ENCODE peak calls at places on chromosome 7, in eight cellular contexts. One of them, this sample, is unnamed.

GRCh38 chr7:158042156-158042880 is 545.3 kb downstream of the PTPRN2 start:
- DNase-seq in kidney epithelial cell: no peak
- DNase-seq in tibial artery: peak; percentile 39
- DNase-seq in mammary epithelial cell: no peak
- DNase-seq in body of pancreas: no peak
- DNase-seq in heart left ventricle: no peak
- DNase-seq in thoracic aorta: no peak
- DNase-seq in uterus: no peak
- DNase-seq in this sample: no peak

GRCh38 chr7:76262683-76263402 is 39.6 kb upstream of the HSPB1 start:
- DNase-seq in heart left ventricle: no peak
- DNase-seq in kidney epithelial cell: peak; percentile 10
- DNase-seq in mammary epithelial cell: peak; percentile 48
- DNase-seq in tibial artery: no peak
- DNase-seq in thoracic aorta: no peak
- DNase-seq in body of pancreas: peak; percentile 71
- DNase-seq in uterus: peak; percentile 36
- DNase-seq in this sample: no peak

GRCh38 chr7:131538791-131539179 is 17.6 kb downstream of the PODXL start:
- DNase-seq in body of pancreas: no peak
- DNase-seq in mammary epithelial cell: no peak
- DNase-seq in kidney epithelial cell: no peak
- DNase-seq in thoracic aorta: no peak
- DNase-seq in uterus: no peak
- DNase-seq in tibial artery: no peak
- DNase-seq in heart left ventricle: peak; percentile 62
- DNase-seq in this sample: no peak

GRCh38 chr7:43767311-43767710 is 8.8 kb downstream of the BLVRA start:
- DNase-seq in mammary epithelial cell: no peak
- DNase-seq in uterus: no peak
- DNase-seq in thoracic aorta: no peak
- DNase-seq in body of pancreas: no peak
- DNase-seq in heart left ventricle: no peak
- DNase-seq in kidney epithelial cell: no peak
- DNase-seq in tibial artery: no peak
- DNase-seq in this sample: no peak

GRCh38 chr7:36677769-36678435 is 46.4 kb downstream of the AOAH start:
- DNase-seq in kidney epithelial cell: no peak
- DNase-seq in uterus: no peak
- DNase-seq in thoracic aorta: no peak
- DNase-seq in mammary epithelial cell: no peak
- DNase-seq in tibial artery: no peak
- DNase-seq in body of pancreas: no peak
- DNase-seq in heart left ventricle: no peak
- DNase-seq in this sample: no peak

GRCh38 chr7:46853451-46853850 is 728.5 kb downstream of the TNS3 start:
- DNase-seq in tibial artery: no peak
- DNase-seq in uterus: no peak
- DNase-seq in mammary epithelial cell: no peak
- DNase-seq in kidney epithelial cell: no peak
- DNase-seq in thoracic aorta: no peak
- DNase-seq in body of pancreas: no peak
- DNase-seq in heart left ventricle: no peak
- DNase-seq in this sample: no peak

GRCh38 chr7:35185908-35186731 is 67.8 kb downstream of the TBX20 start:
- DNase-seq in kidney epithelial cell: peak; percentile 37
- DNase-seq in heart left ventricle: peak; percentile 70
- DNase-seq in thoracic aorta: no peak
- DNase-seq in tibial artery: peak; percentile 52
- DNase-seq in mammary epithelial cell: peak; percentile 10
- DNase-seq in body of pancreas: peak; percentile 22
- DNase-seq in uterus: no peak
- DNase-seq in this sample: peak; percentile 85

GRCh38 chr7:15457959-15458955 is 103.6 kb downstream of the AGMO start:
- DNase-seq in thoracic aorta: no peak
- DNase-seq in uterus: no peak
- DNase-seq in mammary epithelial cell: no peak
- DNase-seq in body of pancreas: no peak
- DNase-seq in tibial artery: no peak
- DNase-seq in heart left ventricle: no peak
- DNase-seq in kidney epithelial cell: no peak
- DNase-seq in this sample: no peak

GRCh38 chr7:115827305-115828045 is 203.1 kb downstream of the TFEC start:
- DNase-seq in tibial artery: no peak
- DNase-seq in heart left ventricle: no peak
- DNase-seq in mammary epithelial cell: no peak
- DNase-seq in thoracic aorta: no peak
- DNase-seq in kidney epithelial cell: no peak
- DNase-seq in uterus: no peak
- DNase-seq in body of pancreas: no peak
- DNase-seq in this sample: no peak

GRCh38 chr7:20799566-20800377 is 13.1 kb upstream of the SP8 start:
- DNase-seq in kidney epithelial cell: no peak
- DNase-seq in thoracic aorta: no peak
- DNase-seq in mammary epithelial cell: no peak
- DNase-seq in body of pancreas: no peak
- DNase-seq in uterus: no peak
- DNase-seq in heart left ventricle: no peak
- DNase-seq in tibial artery: no peak
- DNase-seq in this sample: no peak

GRCh38 chr7:105794741-105795729 is 81.4 kb downstream of the ATXN7L1 start:
- DNase-seq in tibial artery: no peak
- DNase-seq in uterus: peak; percentile 54
- DNase-seq in heart left ventricle: peak; percentile 40
- DNase-seq in thoracic aorta: no peak
- DNase-seq in kidney epithelial cell: no peak
- DNase-seq in body of pancreas: no peak
- DNase-seq in mammary epithelial cell: peak; percentile 30
- DNase-seq in this sample: no peak

GRCh38 chr7:122166708-122167107 is 22.7 kb upstream of the AASS start:
- DNase-seq in thoracic aorta: no peak
- DNase-seq in body of pancreas: no peak
- DNase-seq in tibial artery: no peak
- DNase-seq in uterus: no peak
- DNase-seq in kidney epithelial cell: no peak
- DNase-seq in heart left ventricle: no peak
- DNase-seq in mammary epithelial cell: peak; percentile 48
- DNase-seq in this sample: no peak

GRCh38 chr7:158958618-158959017 is 102.3 kb downstream of the DYNC2I1 start:
- DNase-seq in mammary epithelial cell: no peak
- DNase-seq in body of pancreas: no peak
- DNase-seq in thoracic aorta: no peak
- DNase-seq in heart left ventricle: no peak
- DNase-seq in kidney epithelial cell: no peak
- DNase-seq in uterus: no peak
- DNase-seq in tibial artery: no peak
- DNase-seq in this sample: no peak

GRCh38 chr7:123774498-123774897 is 25.7 kb upstream of the WASL start:
- DNase-seq in kidney epithelial cell: no peak
- DNase-seq in mammary epithelial cell: no peak
- DNase-seq in thoracic aorta: no peak
- DNase-seq in body of pancreas: no peak
- DNase-seq in tibial artery: no peak
- DNase-seq in heart left ventricle: no peak
- DNase-seq in uterus: no peak
- DNase-seq in this sample: no peak

GRCh38 chr7:131072505-131073091 is 255.1 kb upstream of the MKLN1 start:
- DNase-seq in heart left ventricle: no peak
- DNase-seq in tibial artery: no peak
- DNase-seq in thoracic aorta: no peak
- DNase-seq in kidney epithelial cell: no peak
- DNase-seq in mammary epithelial cell: peak; percentile 9
- DNase-seq in uterus: no peak
- DNase-seq in body of pancreas: no peak
- DNase-seq in this sample: no peak

DNA sequence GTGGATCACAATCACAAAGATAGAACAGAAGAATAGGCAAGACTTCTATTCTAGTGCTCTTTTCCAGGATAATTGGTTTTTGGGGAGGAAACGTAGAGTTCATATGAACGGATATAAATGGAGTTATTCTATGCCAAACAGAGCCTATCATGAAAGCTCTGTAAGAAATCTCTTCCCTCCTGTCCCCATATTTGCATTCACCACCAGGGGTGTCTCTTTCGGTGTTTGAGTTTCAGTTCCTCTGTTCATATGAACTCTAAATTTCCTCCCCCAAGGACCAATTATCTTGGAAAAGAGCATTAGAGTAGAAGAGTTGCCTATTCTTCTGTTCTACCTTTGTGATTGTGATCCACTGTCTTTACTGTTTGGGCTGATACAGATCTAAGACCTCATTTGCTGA is 48.3 kb upstream of the CDC14C start:
- DNase-seq in kidney epithelial cell: no peak
- DNase-seq in heart left ventricle: no peak
- DNase-seq in body of pancreas: no peak
- DNase-seq in mammary epithelial cell: no peak
- DNase-seq in uterus: no peak
- DNase-seq in tibial artery: no peak
- DNase-seq in thoracic aorta: no peak
- DNase-seq in this sample: no peak
- TF ChIP-seq CTCF in kidney epithelial cell: no peak
- TF ChIP-seq CTCF in heart left ventricle: no peak
- TF ChIP-seq CTCF in body of pancreas: no peak
- TF ChIP-seq CTCF in mammary epithelial cell: no peak
- TF ChIP-seq CTCF in uterus: no peak
- TF ChIP-seq CTCF in tibial artery: no peak
- TF ChIP-seq CTCF in thoracic aorta: no peak
- TF ChIP-seq CTCF in this sample: no peak

GRCh38 chr7:31549621-31550020 is 35.7 kb downstream of the ITPRID1 start:
- DNase-seq in heart left ventricle: no peak
- DNase-seq in kidney epithelial cell: no peak
- DNase-seq in body of pancreas: no peak
- DNase-seq in uterus: no peak
- DNase-seq in tibial artery: no peak
- DNase-seq in thoracic aorta: no peak
- DNase-seq in mammary epithelial cell: peak; percentile 9
- DNase-seq in this sample: no peak
- H3K27me3 ChIP-seq in heart left ventricle: no peaks in the 10 kb centered on the region
- H3K27me3 ChIP-seq in kidney epithelial cell: no peaks in the 10 kb centered on the region
- H3K27me3 ChIP-seq in body of pancreas: no peaks in the 10 kb centered on the region
- H3K27me3 ChIP-seq in uterus: no peaks in the 10 kb centered on the region
- H3K27me3 ChIP-seq in tibial artery: no peaks in the 10 kb centered on the region
- H3K27me3 ChIP-seq in thoracic aorta: no peaks in the 10 kb centered on the region
- H3K27me3 ChIP-seq in mammary epithelial cell: peaks cover 4% of the 10 kb centered on the region
- H3K27me3 ChIP-seq in this sample: peaks cover 12% of the 10 kb centered on the region

DNA sequence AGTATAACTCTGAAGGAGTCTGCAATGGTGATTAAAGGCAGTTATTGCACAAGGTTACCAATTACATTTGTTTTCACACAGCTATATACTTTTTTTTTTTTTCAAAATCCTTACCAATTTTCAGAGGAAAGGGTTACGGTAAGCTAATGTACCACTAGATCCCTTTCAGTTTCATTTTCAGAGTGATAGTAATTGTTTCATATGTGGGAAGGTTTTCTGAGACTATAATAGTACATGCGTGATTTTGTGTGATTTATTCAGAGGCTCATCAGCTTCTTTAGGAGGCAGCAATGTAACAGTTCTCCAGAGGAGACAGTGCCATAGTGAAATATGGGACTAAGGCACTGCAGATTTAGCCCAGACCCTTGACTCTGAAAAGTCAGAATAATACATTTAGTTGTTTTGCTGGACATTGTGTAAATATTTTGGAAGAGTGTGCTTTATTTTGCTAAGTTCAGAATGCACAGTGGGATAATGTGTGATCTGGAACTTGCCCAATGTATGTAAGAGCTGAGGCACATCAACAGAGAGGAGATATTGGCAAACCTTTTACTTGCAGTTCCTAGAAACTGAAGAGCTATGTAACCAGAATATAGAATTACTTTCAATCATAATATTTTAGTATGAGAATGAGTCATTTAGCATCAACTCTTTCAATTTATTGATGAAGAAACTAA is 207.5 kb upstream of the TEX47 start:
- DNase-seq in tibial artery: no peak
- DNase-seq in body of pancreas: no peak
- DNase-seq in heart left ventricle: no peak
- DNase-seq in kidney epithelial cell: no peak
- DNase-seq in thoracic aorta: no peak
- DNase-seq in uterus: no peak
- DNase-seq in mammary epithelial cell: no peak
- DNase-seq in this sample: no peak
- H3K4me3 ChIP-seq in tibial artery: no peak overlapping the region
- H3K4me3 ChIP-seq in body of pancreas: no peak overlapping the region
- H3K4me3 ChIP-seq in heart left ventricle: peak overlapping the region; percentile 15
- H3K4me3 ChIP-seq in kidney epithelial cell: no peak overlapping the region
- H3K4me3 ChIP-seq in thoracic aorta: peak overlapping the region; percentile 53
- H3K4me3 ChIP-seq in uterus: peak overlapping the region; percentile 21
- H3K4me3 ChIP-seq in mammary epithelial cell: no peak overlapping the region
- H3K4me3 ChIP-seq in this sample: peak overlapping the region; percentile 42

GRCh38 chr7:25386311-25386744 is 158.0 kb upstream of the NPVF start:
- DNase-seq in uterus: no peak
- DNase-seq in thoracic aorta: no peak
- DNase-seq in body of pancreas: no peak
- DNase-seq in mammary epithelial cell: no peak
- DNase-seq in heart left ventricle: no peak
- DNase-seq in tibial artery: no peak
- DNase-seq in kidney epithelial cell: no peak
- DNase-seq in this sample: no peak
- TF ChIP-seq CTCF in uterus: no peak
- TF ChIP-seq CTCF in thoracic aorta: no peak
- TF ChIP-seq CTCF in body of pancreas: no peak
- TF ChIP-seq CTCF in mammary epithelial cell: no peak
- TF ChIP-seq CTCF in heart left ventricle: no peak
- TF ChIP-seq CTCF in tibial artery: no peak
- TF ChIP-seq CTCF in kidney epithelial cell: no peak
- TF ChIP-seq CTCF in this sample: no peak

GRCh38 chr7:1242601-1243289 is 10.1 kb downstream of the UNCX start:
- DNase-seq in kidney epithelial cell: no peak
- DNase-seq in mammary epithelial cell: no peak
- DNase-seq in heart left ventricle: no peak
- DNase-seq in uterus: no peak
- DNase-seq in thoracic aorta: no peak
- DNase-seq in tibial artery: no peak
- DNase-seq in body of pancreas: no peak
- DNase-seq in this sample: no peak
- H3K27me3 ChIP-seq in kidney epithelial cell: peaks cover 94% of the 10 kb centered on the region
- H3K27me3 ChIP-seq in mammary epithelial cell: peaks cover 88% of the 10 kb centered on the region
- H3K27me3 ChIP-seq in heart left ventricle: peaks cover 100% of the 10 kb centered on the region
- H3K27me3 ChIP-seq in uterus: peaks cover 93% of the 10 kb centered on the region
- H3K27me3 ChIP-seq in thoracic aorta: peaks cover 49% of the 10 kb centered on the region
- H3K27me3 ChIP-seq in tibial artery: peaks cover 100% of the 10 kb centered on the region
- H3K27me3 ChIP-seq in body of pancreas: peaks cover 4% of the 10 kb centered on the region
- H3K27me3 ChIP-seq in this sample: peaks cover 100% of the 10 kb centered on the region

GRCh38 chr7:4667776-4668509 is 14.2 kb upstream of the FOXK1 start:
- DNase-seq in uterus: no peak
- DNase-seq in mammary epithelial cell: peak; percentile 65
- DNase-seq in kidney epithelial cell: no peak
- DNase-seq in tibial artery: peak; percentile 69
- DNase-seq in body of pancreas: no peak
- DNase-seq in thoracic aorta: no peak
- DNase-seq in heart left ventricle: no peak
- DNase-seq in this sample: no peak
- H3K4me3 ChIP-seq in uterus: no peak overlapping the region
- H3K4me3 ChIP-seq in mammary epithelial cell: no peak overlapping the region
- H3K4me3 ChIP-seq in kidney epithelial cell: no peak overlapping the region
- H3K4me3 ChIP-seq in tibial artery: peak overlapping the region; percentile 3
- H3K4me3 ChIP-seq in body of pancreas: no peak overlapping the region
- H3K4me3 ChIP-seq in thoracic aorta: peak overlapping the region; percentile 61
- H3K4me3 ChIP-seq in heart left ventricle: no peak overlapping the region
- H3K4me3 ChIP-seq in this sample: no peak overlapping the region

This sample was measured in dorsolateral prefrontal cortex.